ENCODE peak calls at places on chromosomes 2 and 18, in eight cellular contexts. One of them, this sample, is unnamed.

GRCh38 chr2:227853204-227853629 is 18.2 kb upstream of the DAW1 start:
- DNase-seq in CMK: no peak
- DNase-seq in MCF 10A: peak
- DNase-seq in astrocyte: peak
- DNase-seq in foreskin keratinocyte: peak
- DNase-seq in DMS79 treated with DMSO at 0.1 percent for 48 hours: peak
- DNase-seq in lower lobe of right lung: no peak
- DNase-seq in NCI-H1105: no peak
- DNase-seq in this sample: peak

GRCh38 chr2:69544951-69545350 is 98.6 kb downstream of the AAK1 start:
- DNase-seq in lower lobe of right lung: no peak
- DNase-seq in DMS79 treated with DMSO at 0.1 percent for 48 hours: no peak
- DNase-seq in CMK: no peak
- DNase-seq in astrocyte: no peak
- DNase-seq in MCF 10A: no peak
- DNase-seq in NCI-H1105: no peak
- DNase-seq in foreskin keratinocyte: no peak
- DNase-seq in this sample: no peak

GRCh38 chr18:46431522-46432171 is 225.4 kb downstream of the LOXHD1 start:
- DNase-seq in astrocyte: no peak
- DNase-seq in CMK: no peak
- DNase-seq in MCF 10A: no peak
- DNase-seq in DMS79 treated with DMSO at 0.1 percent for 48 hours: no peak
- DNase-seq in foreskin keratinocyte: no peak
- DNase-seq in lower lobe of right lung: no peak
- DNase-seq in NCI-H1105: no peak
- DNase-seq in this sample: no peak

GRCh38 chr2:54634564-54635511 is 88.6 kb upstream of the EML6 start:
- DNase-seq in astrocyte: peak
- DNase-seq in MCF 10A: peak
- DNase-seq in foreskin keratinocyte: no peak
- DNase-seq in NCI-H1105: no peak
- DNase-seq in CMK: no peak
- DNase-seq in DMS79 treated with DMSO at 0.1 percent for 48 hours: no peak
- DNase-seq in lower lobe of right lung: no peak
- DNase-seq in this sample: peak

GRCh38 chr2:62305421-62306176 is 109.7 kb downstream of the B3GNT2 start:
- DNase-seq in MCF 10A: no peak
- DNase-seq in foreskin keratinocyte: no peak
- DNase-seq in astrocyte: no peak
- DNase-seq in lower lobe of right lung: no peak
- DNase-seq in DMS79 treated with DMSO at 0.1 percent for 48 hours: peak
- DNase-seq in CMK: no peak
- DNase-seq in NCI-H1105: no peak
- DNase-seq in this sample: no peak

GRCh38 chr2:239015769-239016675 is 168.1 kb downstream of the TWIST2 start:
- DNase-seq in foreskin keratinocyte: no peak
- DNase-seq in MCF 10A: no peak
- DNase-seq in lower lobe of right lung: no peak
- DNase-seq in NCI-H1105: no peak
- DNase-seq in DMS79 treated with DMSO at 0.1 percent for 48 hours: no peak
- DNase-seq in CMK: no peak
- DNase-seq in astrocyte: no peak
- DNase-seq in this sample: no peak

GRCh38 chr18:6106116-6106645 is 210.9 kb upstream of the TMEM200C start:
- DNase-seq in lower lobe of right lung: no peak
- DNase-seq in astrocyte: no peak
- DNase-seq in DMS79 treated with DMSO at 0.1 percent for 48 hours: no peak
- DNase-seq in CMK: no peak
- DNase-seq in foreskin keratinocyte: no peak
- DNase-seq in MCF 10A: no peak
- DNase-seq in NCI-H1105: no peak
- DNase-seq in this sample: no peak

GRCh38 chr18:3540805-3541548 is 91.0 kb downstream of the TGIF1 start:
- DNase-seq in lower lobe of right lung: no peak
- DNase-seq in astrocyte: no peak
- DNase-seq in DMS79 treated with DMSO at 0.1 percent for 48 hours: peak
- DNase-seq in MCF 10A: peak
- DNase-seq in NCI-H1105: no peak
- DNase-seq in foreskin keratinocyte: peak
- DNase-seq in CMK: no peak
- DNase-seq in this sample: no peak

GRCh38 chr18:48892146-48892855 is 58.5 kb downstream of the SMAD7 start:
- DNase-seq in MCF 10A: no peak
- DNase-seq in lower lobe of right lung: no peak
- DNase-seq in CMK: no peak
- DNase-seq in astrocyte: no peak
- DNase-seq in DMS79 treated with DMSO at 0.1 percent for 48 hours: peak
- DNase-seq in foreskin keratinocyte: peak
- DNase-seq in NCI-H1105: peak
- DNase-seq in this sample: no peak

GRCh38 chr2:240595381-240596079 is 9.0 kb downstream of the CAPN10 start:
- DNase-seq in MCF 10A: no peak
- DNase-seq in lower lobe of right lung: peak
- DNase-seq in DMS79 treated with DMSO at 0.1 percent for 48 hours: no peak
- DNase-seq in CMK: no peak
- DNase-seq in NCI-H1105: no peak
- DNase-seq in foreskin keratinocyte: no peak
- DNase-seq in astrocyte: no peak
- DNase-seq in this sample: peak

GRCh38 chr18:54444309-54444914 is 86.7 kb downstream of the C18orf54 start:
- DNase-seq in astrocyte: peak
- DNase-seq in lower lobe of right lung: no peak
- DNase-seq in foreskin keratinocyte: peak
- DNase-seq in CMK: peak
- DNase-seq in NCI-H1105: peak
- DNase-seq in MCF 10A: peak
- DNase-seq in DMS79 treated with DMSO at 0.1 percent for 48 hours: no peak
- DNase-seq in this sample: peak

GRCh38 chr2:217790681-217791392 is 212.0 kb downstream of the TNS1 start:
- DNase-seq in NCI-H1105: no peak
- DNase-seq in DMS79 treated with DMSO at 0.1 percent for 48 hours: no peak
- DNase-seq in astrocyte: peak
- DNase-seq in foreskin keratinocyte: peak
- DNase-seq in lower lobe of right lung: no peak
- DNase-seq in CMK: no peak
- DNase-seq in MCF 10A: peak
- DNase-seq in this sample: no peak

GRCh38 chr2:158414538-158414937 is 42.0 kb downstream of the CCDC148 start:
- DNase-seq in DMS79 treated with DMSO at 0.1 percent for 48 hours: no peak
- DNase-seq in foreskin keratinocyte: peak
- DNase-seq in NCI-H1105: no peak
- DNase-seq in CMK: no peak
- DNase-seq in astrocyte: peak
- DNase-seq in MCF 10A: no peak
- DNase-seq in lower lobe of right lung: no peak
- DNase-seq in this sample: peak

GRCh38 chr2:169480079-169480465 is 778 bp downstream of the BBS5 start:
- DNase-seq in foreskin keratinocyte: no peak
- DNase-seq in CMK: no peak
- DNase-seq in DMS79 treated with DMSO at 0.1 percent for 48 hours: no peak
- DNase-seq in astrocyte: no peak
- DNase-seq in MCF 10A: no peak
- DNase-seq in NCI-H1105: no peak
- DNase-seq in lower lobe of right lung: no peak
- DNase-seq in this sample: no peak

GRCh38 chr2:4529738-4530137 is 826.4 kb downstream of the DCDC2C start:
- DNase-seq in astrocyte: no peak
- DNase-seq in MCF 10A: no peak
- DNase-seq in foreskin keratinocyte: no peak
- DNase-seq in CMK: no peak
- DNase-seq in DMS79 treated with DMSO at 0.1 percent for 48 hours: no peak
- DNase-seq in NCI-H1105: no peak
- DNase-seq in lower lobe of right lung: no peak
- DNase-seq in this sample: no peak

GRCh38 chr18:52499646-52500045 is 159.6 kb downstream of the DCC start:
- DNase-seq in lower lobe of right lung: no peak
- DNase-seq in MCF 10A: no peak
- DNase-seq in CMK: no peak
- DNase-seq in astrocyte: no peak
- DNase-seq in DMS79 treated with DMSO at 0.1 percent for 48 hours: no peak
- DNase-seq in NCI-H1105: no peak
- DNase-seq in foreskin keratinocyte: no peak
- DNase-seq in this sample: peak

GRCh38 chr2:15223887-15224286 is 337.2 kb downstream of the NBAS start:
- DNase-seq in NCI-H1105: no peak
- DNase-seq in DMS79 treated with DMSO at 0.1 percent for 48 hours: no peak
- DNase-seq in CMK: no peak
- DNase-seq in lower lobe of right lung: no peak
- DNase-seq in foreskin keratinocyte: peak
- DNase-seq in astrocyte: peak
- DNase-seq in MCF 10A: peak
- DNase-seq in this sample: peak

GRCh38 chr2:179340678-179341077 is 76.0 kb upstream of the SESTD1 start:
- DNase-seq in DMS79 treated with DMSO at 0.1 percent for 48 hours: no peak
- DNase-seq in CMK: no peak
- DNase-seq in NCI-H1105: no peak
- DNase-seq in lower lobe of right lung: no peak
- DNase-seq in foreskin keratinocyte: peak
- DNase-seq in astrocyte: no peak
- DNase-seq in MCF 10A: peak
- DNase-seq in this sample: peak

GRCh38 chr18:74533666-74534065 is 634 bp upstream of the CNDP1 start:
- DNase-seq in MCF 10A: no peak
- DNase-seq in lower lobe of right lung: no peak
- DNase-seq in DMS79 treated with DMSO at 0.1 percent for 48 hours: no peak
- DNase-seq in foreskin keratinocyte: no peak
- DNase-seq in CMK: no peak
- DNase-seq in NCI-H1105: no peak
- DNase-seq in astrocyte: no peak
- DNase-seq in this sample: no peak

GRCh38 chr18:48974304-48975220 is 23.8 kb upstream of the SMAD7 start:
- DNase-seq in astrocyte: no peak
- DNase-seq in lower lobe of right lung: no peak
- DNase-seq in CMK: no peak
- DNase-seq in foreskin keratinocyte: no peak
- DNase-seq in DMS79 treated with DMSO at 0.1 percent for 48 hours: no peak
- DNase-seq in MCF 10A: no peak
- DNase-seq in NCI-H1105: no peak
- DNase-seq in this sample: no peak

GRCh38 chr2:38109732-38110181 is 33.8 kb upstream of the CYP1B1 start:
- DNase-seq in lower lobe of right lung: no peak
- DNase-seq in DMS79 treated with DMSO at 0.1 percent for 48 hours: no peak
- DNase-seq in foreskin keratinocyte: peak
- DNase-seq in CMK: no peak
- DNase-seq in astrocyte: no peak
- DNase-seq in NCI-H1105: no peak
- DNase-seq in MCF 10A: peak
- DNase-seq in this sample: peak

GRCh38 chr18:55634545-55634944 is 46.6 kb upstream of the TCF4 start:
- DNase-seq in CMK: no peak
- DNase-seq in NCI-H1105: no peak
- DNase-seq in DMS79 treated with DMSO at 0.1 percent for 48 hours: no peak
- DNase-seq in foreskin keratinocyte: peak
- DNase-seq in lower lobe of right lung: no peak
- DNase-seq in MCF 10A: peak
- DNase-seq in astrocyte: peak
- DNase-seq in this sample: no peak

GRCh38 chr2:74525717-74526648 is at the start of gene DQX1:
- DNase-seq in MCF 10A: peak
- DNase-seq in DMS79 treated with DMSO at 0.1 percent for 48 hours: no peak
- DNase-seq in NCI-H1105: no peak
- DNase-seq in lower lobe of right lung: no peak
- DNase-seq in foreskin keratinocyte: peak
- DNase-seq in CMK: no peak
- DNase-seq in astrocyte: no peak
- DNase-seq in this sample: peak

GRCh38 chr18:45652703-45653490 is 37.6 kb downstream of the SLC14A2 start:
- DNase-seq in CMK: no peak
- DNase-seq in astrocyte: peak
- DNase-seq in lower lobe of right lung: no peak
- DNase-seq in MCF 10A: no peak
- DNase-seq in NCI-H1105: no peak
- DNase-seq in DMS79 treated with DMSO at 0.1 percent for 48 hours: peak
- DNase-seq in foreskin keratinocyte: peak
- DNase-seq in this sample: no peak

GRCh38 chr2:102367331-102367971 is 11.9 kb downstream of the IL18R1 start:
- DNase-seq in MCF 10A: no peak
- DNase-seq in astrocyte: no peak
- DNase-seq in NCI-H1105: no peak
- DNase-seq in foreskin keratinocyte: no peak
- DNase-seq in lower lobe of right lung: no peak
- DNase-seq in DMS79 treated with DMSO at 0.1 percent for 48 hours: no peak
- DNase-seq in CMK: no peak
- DNase-seq in this sample: no peak

GRCh38 chr18:13371689-13372404 is 153.3 kb downstream of the LDLRAD4 start:
- DNase-seq in DMS79 treated with DMSO at 0.1 percent for 48 hours: no peak
- DNase-seq in NCI-H1105: no peak
- DNase-seq in foreskin keratinocyte: no peak
- DNase-seq in astrocyte: no peak
- DNase-seq in lower lobe of right lung: no peak
- DNase-seq in CMK: no peak
- DNase-seq in MCF 10A: no peak
- DNase-seq in this sample: no peak

GRCh38 chr2:101883860-101884259 is 107.9 kb upstream of the IL1R2 start:
- DNase-seq in astrocyte: peak
- DNase-seq in foreskin keratinocyte: peak
- DNase-seq in lower lobe of right lung: no peak
- DNase-seq in CMK: no peak
- DNase-seq in MCF 10A: peak
- DNase-seq in NCI-H1105: no peak
- DNase-seq in DMS79 treated with DMSO at 0.1 percent for 48 hours: no peak
- DNase-seq in this sample: peak

GRCh38 chr2:230896346-230897115 is 28.5 kb downstream of the GPR55 start:
- DNase-seq in foreskin keratinocyte: no peak
- DNase-seq in NCI-H1105: no peak
- DNase-seq in CMK: no peak
- DNase-seq in MCF 10A: no peak
- DNase-seq in DMS79 treated with DMSO at 0.1 percent for 48 hours: no peak
- DNase-seq in lower lobe of right lung: no peak
- DNase-seq in astrocyte: no peak
- DNase-seq in this sample: no peak

GRCh38 chr2:101328474-101329007 is 20.0 kb upstream of the RNF149 start:
- DNase-seq in lower lobe of right lung: no peak
- DNase-seq in DMS79 treated with DMSO at 0.1 percent for 48 hours: no peak
- DNase-seq in NCI-H1105: no peak
- DNase-seq in astrocyte: peak
- DNase-seq in foreskin keratinocyte: peak
- DNase-seq in CMK: peak
- DNase-seq in MCF 10A: peak
- DNase-seq in this sample: no peak

GRCh38 chr2:161708350-161708974 is 84.2 kb downstream of the SLC4A10 start:
- DNase-seq in foreskin keratinocyte: no peak
- DNase-seq in DMS79 treated with DMSO at 0.1 percent for 48 hours: no peak
- DNase-seq in astrocyte: no peak
- DNase-seq in CMK: no peak
- DNase-seq in MCF 10A: no peak
- DNase-seq in NCI-H1105: no peak
- DNase-seq in lower lobe of right lung: no peak
- DNase-seq in this sample: no peak

GRCh38 chr18:58263055-58263732 is 219.2 kb downstream of the NEDD4L start:
- DNase-seq in CMK: no peak
- DNase-seq in foreskin keratinocyte: peak
- DNase-seq in astrocyte: peak
- DNase-seq in MCF 10A: peak
- DNase-seq in DMS79 treated with DMSO at 0.1 percent for 48 hours: no peak
- DNase-seq in lower lobe of right lung: no peak
- DNase-seq in NCI-H1105: no peak
- DNase-seq in this sample: no peak

GRCh38 chr2:239319261-239319661 is 81.6 kb downstream of the HDAC4 start:
- DNase-seq in lower lobe of right lung: peak
- DNase-seq in MCF 10A: no peak
- DNase-seq in CMK: no peak
- DNase-seq in DMS79 treated with DMSO at 0.1 percent for 48 hours: peak
- DNase-seq in foreskin keratinocyte: no peak
- DNase-seq in astrocyte: no peak
- DNase-seq in NCI-H1105: no peak
- DNase-seq in this sample: no peak

GRCh38 chr2:179814050-179814449 is 47.4 kb downstream of the ZNF385B start:
- DNase-seq in DMS79 treated with DMSO at 0.1 percent for 48 hours: no peak
- DNase-seq in CMK: no peak
- DNase-seq in foreskin keratinocyte: no peak
- DNase-seq in NCI-H1105: no peak
- DNase-seq in astrocyte: no peak
- DNase-seq in lower lobe of right lung: no peak
- DNase-seq in MCF 10A: no peak
- DNase-seq in this sample: no peak